ENCODE peak calls at places on chromosomes 7 and 10, in four cellular contexts. Y is K562, V is thoracic aorta, S is left lung. J is an unnamed sample.
A peak's percentile ranks its signal among the peaks of the same experiment; 100 is the strongest.

GRCh38 chr10:51832652-51833383 is 133.4 kb upstream of the CSTF2T start:
- DNase-seq in Y (peak; percentile 2), V (no peak), S (no peak), J (peak; percentile 83)

GRCh38 chr10:88114368-88114767 is 250.9 kb downstream of the PTEN start:
- DNase-seq in Y (peak; percentile 51), V (no peak), S (peak; percentile 51), J (no peak)

GRCh38 chr7:137109966-137110930 is 233.3 kb downstream of the PTN start:
- DNase-seq in Y (no peak), V (no peak), S (no peak), J (no peak)

GRCh38 chr7:110841840-110842579 is 248.9 kb upstream of the LRRN3 start:
- DNase-seq in Y (no peak), V (no peak), S (no peak), J (no peak)

GRCh38 chr7:130473289-130473688 is 18.6 kb upstream of the MEST start:
- DNase-seq in Y (no peak), V (no peak), S (no peak), J (no peak)

GRCh38 chr7:99504281-99504602 is 220 bp upstream of the ZKSCAN5 start:
- DNase-seq in Y (no peak), V (peak; percentile 95), S (no peak), J (peak; percentile 62)

GRCh38 chr7:15085361-15085760 is 182.8 kb upstream of the DGKB start:
- DNase-seq in Y (no peak), V (no peak), S (no peak), J (no peak)

GRCh38 chr10:21080246-21080645 is 183.1 kb upstream of the NEBL start:
- DNase-seq in Y (no peak), V (no peak), S (no peak), J (no peak)

DNA sequence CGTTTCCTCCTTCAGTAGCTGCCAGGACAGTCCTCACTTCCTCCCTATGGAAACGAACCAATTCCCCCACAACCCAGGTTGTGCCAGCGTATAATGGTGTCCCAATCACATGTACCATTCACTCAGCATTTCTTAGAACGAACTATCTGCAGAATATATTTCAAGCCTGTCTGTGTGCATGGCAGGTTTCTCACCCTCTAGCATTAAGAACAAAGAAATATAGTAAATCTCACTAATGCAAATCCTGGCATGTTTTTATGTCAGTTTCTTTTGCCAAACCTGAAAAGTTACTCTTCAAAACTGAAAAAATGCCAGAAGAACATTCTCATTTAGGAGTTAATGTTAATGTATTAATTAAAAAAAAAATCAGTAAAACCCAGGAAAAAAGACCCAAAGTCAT is 405.9 kb upstream of the KLF6 start:
- DNase-seq in Y (no peak), V (no peak), S (no peak), J (no peak)
- TF ChIP-seq CTCF in Y (no peak), V (no peak), S (no peak), J (no peak)

DNA sequence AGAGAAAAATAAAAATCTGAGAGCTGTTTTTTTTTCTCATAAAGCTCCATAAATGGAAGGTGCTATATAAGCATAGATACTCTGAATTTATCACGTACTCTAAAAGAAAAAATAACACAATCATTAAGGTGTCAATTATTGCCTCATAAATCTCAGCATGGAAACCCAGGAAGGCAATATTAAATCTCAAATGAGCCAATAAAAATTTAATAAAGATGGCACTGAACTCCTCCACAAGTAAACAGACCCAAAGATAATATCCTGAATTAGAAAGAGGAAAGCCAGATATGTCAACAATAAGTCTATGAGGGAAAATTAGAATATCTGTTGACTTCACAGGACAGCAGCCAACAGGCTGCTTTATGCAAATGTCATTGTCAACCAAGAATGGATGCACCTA is 66.5 kb downstream of the CDK6 start:
- DNase-seq in Y (no peak), V (no peak), S (no peak), J (no peak)
- H3K4me1 ChIP-seq in Y (peaks cover 6% of the 10 kb centered on the region), V (peaks cover 30% of the 10 kb centered on the region), S (peaks cover 14% of the 10 kb centered on the region), J (peaks cover 37% of the 10 kb centered on the region)

DNA sequence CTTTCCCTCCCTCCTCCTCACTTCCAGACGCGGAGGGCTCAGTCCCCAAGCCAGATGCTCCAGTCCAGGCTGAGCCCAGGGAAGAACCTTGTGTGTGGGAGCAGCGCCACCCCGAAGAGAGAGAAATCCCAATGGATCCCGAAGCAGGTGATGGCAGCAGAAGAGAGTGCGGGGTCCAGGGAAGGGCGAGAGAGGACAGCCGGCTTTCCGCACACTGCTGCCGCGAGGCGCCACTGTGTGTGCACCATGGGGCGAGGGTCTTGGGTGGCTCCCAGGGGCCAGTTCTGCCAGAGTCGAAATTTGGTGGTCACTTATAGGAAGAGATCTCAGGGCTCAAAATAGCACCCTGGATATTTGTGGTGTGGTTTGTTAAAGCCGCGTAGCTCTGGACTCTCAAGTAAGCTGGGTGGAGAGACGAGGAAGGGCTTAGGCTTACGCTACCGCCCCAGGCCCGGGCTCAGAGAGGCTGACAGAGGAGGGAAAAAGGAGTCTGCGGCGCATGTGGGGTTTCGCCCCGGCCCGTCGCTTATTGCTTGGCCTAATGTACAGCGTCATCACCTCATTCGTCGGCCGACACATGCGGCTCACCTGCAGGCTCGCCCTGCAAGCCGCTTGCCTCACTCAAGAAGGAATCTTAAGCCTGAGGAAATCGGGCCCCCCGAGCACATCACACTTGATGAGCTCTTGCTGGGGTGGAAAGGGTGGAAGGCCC is 12.1 kb downstream of the ZNF282 start:
- DNase-seq in Y (no peak), V (no peak), S (no peak), J (no peak)
- H3K36me3 ChIP-seq in Y (peaks cover 91% of the 10 kb centered on the region), V (peaks cover 60% of the 10 kb centered on the region), S (no peaks in the 10 kb centered on the region), J (peaks cover 49% of the 10 kb centered on the region)

GRCh38 chr7:64946772-64947171 is 43.7 kb downstream of the ZNF273 start:
- DNase-seq in Y (peak; percentile 40), V (no peak), S (no peak), J (no peak)
- TF ChIP-seq CTCF in Y (peak; percentile 21), V (no peak), S (no peak), J (no peak)

GRCh38 chr10:72315054-72315453 is 39.7 kb downstream of the DNAJB12 start:
- DNase-seq in Y (no peak), V (no peak), S (no peak), J (no peak)

GRCh38 chr10:72318383-72319262 is 36.1 kb downstream of the DNAJB12 start:
- DNase-seq in Y (no peak), V (no peak), S (no peak), J (no peak)

GRCh38 chr10:72315611-72316385 is 38.9 kb downstream of the DNAJB12 start:
- DNase-seq in Y (no peak), V (peak; percentile 50), S (peak; percentile 62), J (no peak)

GRCh38 chr10:72316386-72316700 is 38.4 kb downstream of the DNAJB12 start:
- DNase-seq in Y (no peak), V (no peak), S (no peak), J (no peak)

GRCh38 chr10:72316748-72317435 is 37.8 kb downstream of the DNAJB12 start:
- DNase-seq in Y (peak; percentile 86), V (no peak), S (peak; percentile 80), J (no peak)
- H3K4me1 ChIP-seq in Y (peaks cover 54% of the 10 kb centered on the region), V (peaks cover 56% of the 10 kb centered on the region), S (peaks cover 77% of the 10 kb centered on the region), J (peaks cover 52% of the 10 kb centered on the region)

J was measured in keratinocyte.